ENCODE peak calls at places on chromosomes 3 and 15, in five cellular contexts. H, E, Q, T and L are unnamed samples.

GRCh38 chr3:129001817-129002572 is 891 bp downstream of the EFCC1 start:
- DNase-seq in E (peak), T (peak), Q (no peak), H (no peak), L (no peak)

GRCh38 chr15:98596131-98596530 is 52.2 kb upstream of the IGF1R start:
- DNase-seq in E (no peak), T (no peak), H (no peak), Q (no peak), L (no peak)

GRCh38 chr3:23431759-23432158 is 228.6 kb downstream of the UBE2E2 start:
- DNase-seq in H (no peak), E (no peak), T (no peak), Q (no peak), L (no peak)

GRCh38 chr3:50359760-50360110 is 414 bp upstream of the TMEM115 start:
- DNase-seq in Q (no peak), T (no peak), E (no peak), H (no peak), L (no peak)

GRCh38 chr15:77004189-77004588 is 9.3 kb downstream of the PSTPIP1 start:
- DNase-seq in T (no peak), Q (no peak), E (no peak), H (no peak), L (no peak)

GRCh38 chr3:129045675-129046036 is 14.9 kb upstream of the GP9 start:
- DNase-seq in Q (no peak), T (peak), H (no peak), E (no peak), L (no peak)

GRCh38 chr3:15808679-15809078 is 10.9 kb upstream of the ANKRD28 start:
- DNase-seq in Q (no peak), T (no peak), H (no peak), E (no peak), L (no peak)

GRCh38 chr15:89177633-89178306 is 43.6 kb downstream of the RLBP1 start:
- DNase-seq in T (peak), H (no peak), Q (peak), E (peak), L (no peak)

GRCh38 chr15:83190450-83190849 is 17.2 kb downstream of the HDGFL3 start:
- DNase-seq in E (no peak), H (no peak), Q (no peak), T (no peak), L (no peak)

GRCh38 chr3:190621971-190622370 is 108.1 kb downstream of the IL1RAP start:
- DNase-seq in Q (no peak), E (no peak), H (no peak), T (no peak), L (no peak)

GRCh38 chr3:143302638-143303171 is 183.1 kb downstream of the CHST2 start:
- DNase-seq in Q (peak), E (no peak), H (no peak), T (no peak), L (no peak)

GRCh38 chr15:70569718-70570231 is 193.6 kb downstream of the UACA start:
- DNase-seq in H (no peak), Q (no peak), T (no peak), E (no peak), L (no peak)

GRCh38 chr15:52232327-52232726 is 41.1 kb upstream of the GNB5 start:
- DNase-seq in E (no peak), Q (no peak), H (no peak), T (no peak), L (no peak)

GRCh38 chr3:128878556-128879124 is 780 bp upstream of the ACAD9 start:
- DNase-seq in E (peak), T (no peak), H (no peak), Q (peak), L (peak)

GRCh38 chr15:95416576-95416975 is 913.9 kb upstream of the NR2F2 start:
- DNase-seq in T (no peak), E (no peak), H (no peak), Q (no peak), L (no peak)

GRCh38 chr3:124993462-124993861 is 58.9 kb upstream of the MUC13 start:
- DNase-seq in T (no peak), H (no peak), Q (no peak), E (no peak), L (no peak)

GRCh38 chr3:65174713-65175112 is 486.9 kb upstream of the ADAMTS9 start:
- DNase-seq in T (no peak), E (no peak), Q (no peak), H (no peak), L (no peak)

GRCh38 chr3:114144909-114145688 is 33.8 kb downstream of the DRD3 start:
- DNase-seq in E (no peak), H (no peak), Q (peak), T (peak), L (no peak)